ENCODE peak calls at places on chromosome 20, in nine cellular contexts. J is osteoblast; T is heart left ventricle; D is H9; X is psoas muscle; C is mammary epithelial cell; W is pancreas; H is lower lobe of right lung; M is CD8-positive, alpha-beta memory T cell. Q is an unnamed sample. For H3K4me1, the result is how much of the 10 kb centered on the place peaks cover.

GRCh38 chr20:10113746-10114145 is 79.0 kb downstream of the ANKEF1 start:
- DNase-seq in J (no peak), T (no peak), D (no peak), X (no peak), C (peak), W (no peak), H (no peak), M (no peak), Q (no peak)

GRCh38 chr20:38935967-38936407 is 9.8 kb downstream of the FAM83D start:
- DNase-seq in J (no peak), T (no peak), D (no peak), X (no peak), C (peak), W (no peak), H (no peak), M (no peak), Q (peak)

GRCh38 chr20:63102720-63103375 is 96.1 kb upstream of the BHLHE23 start:
- DNase-seq in J (peak), T (no peak), D (no peak), X (peak), C (no peak), W (no peak), H (peak), M (peak), Q (peak)

GRCh38 chr20:58169441-58169840 is 59.0 kb downstream of the ANKRD60 start:
- DNase-seq in J (peak), T (no peak), D (no peak), X (no peak), C (no peak), W (no peak), H (no peak), M (no peak), Q (no peak)

GRCh38 chr20:58246346-58246745 is 17.9 kb upstream of the ANKRD60 start:
- DNase-seq in J (no peak), T (no peak), D (peak), X (no peak), C (no peak), W (no peak), H (no peak), M (no peak), Q (no peak)

GRCh38 chr20:8131598-8132014 is 460 bp upstream of the PLCB1 start:
- DNase-seq in J (no peak), T (no peak), D (no peak), X (no peak), C (no peak), W (no peak), H (peak), M (no peak), Q (no peak)

GRCh38 chr20:18662279-18662678 is 74.4 kb downstream of the DTD1 start:
- DNase-seq in J (no peak), T (no peak), D (no peak), X (no peak), C (no peak), W (no peak), H (no peak), M (no peak), Q (no peak)

GRCh38 chr20:44033344-44033743 is 118.7 kb downstream of the TOX2 start:
- DNase-seq in J (no peak), T (no peak), D (no peak), X (no peak), C (no peak), W (no peak), H (no peak), M (no peak), Q (no peak)

GRCh38 chr20:24768226-24768625 is 180.8 kb upstream of the CST7 start:
- DNase-seq in J (peak), T (no peak), D (peak), X (no peak), C (no peak), W (no peak), H (no peak), M (no peak), Q (no peak)

GRCh38 chr20:15446373-15446772 is 1109.0 kb upstream of the FLRT3 start:
- DNase-seq in J (no peak), T (no peak), D (no peak), X (peak), C (peak), W (peak), H (no peak), M (no peak), Q (peak)

GRCh38 chr20:35618372-35619131 is 2.9 kb downstream of the SPAG4 start:
- DNase-seq in J (peak), T (no peak), D (peak), X (no peak), C (peak), W (peak), H (peak), M (peak), Q (peak)

GRCh38 chr20:35506872-35507638 is 22.4 kb downstream of the C20orf173 start:
- DNase-seq in J (no peak), T (no peak), D (no peak), X (peak), C (peak), W (no peak), H (no peak), M (no peak), Q (no peak)

GRCh38 chr20:8933391-8933807 is 135.5 kb upstream of the PLCB4 start:
- DNase-seq in J (peak), T (peak), D (no peak), X (no peak), C (no peak), W (no peak), H (no peak), M (no peak), Q (no peak)

GRCh38 chr20:45774933-45775332 is 16.8 kb downstream of the WFDC3 start:
- DNase-seq in J (no peak), T (no peak), D (no peak), X (no peak), C (no peak), W (no peak), H (no peak), M (no peak), Q (no peak)

GRCh38 chr20:19968488-19969073 is 48.6 kb upstream of the NAA20 start:
- DNase-seq in J (no peak), T (no peak), D (no peak), X (no peak), C (peak), W (no peak), H (no peak), M (no peak), Q (no peak)

GRCh38 chr20:37932919-37933318 is 30.0 kb downstream of the VSTM2L start:
- DNase-seq in J (peak), T (no peak), D (no peak), X (no peak), C (no peak), W (no peak), H (no peak), M (no peak), Q (no peak)

GRCh38 chr20:53116733-53117132 is 144.6 kb downstream of the TSHZ2 start:
- DNase-seq in J (no peak), T (no peak), D (no peak), X (no peak), C (no peak), W (no peak), H (no peak), M (no peak), Q (no peak)

GRCh38 chr20:61871913-61872312 is 193.8 kb downstream of the TAF4 start:
- DNase-seq in J (peak), T (no peak), D (no peak), X (no peak), C (no peak), W (no peak), H (no peak), M (no peak), Q (no peak)

GRCh38 chr20:56996533-56996932 is 269.9 kb downstream of the BMP7 start:
- DNase-seq in J (no peak), T (no peak), D (no peak), X (no peak), C (no peak), W (no peak), H (no peak), M (no peak), Q (no peak)

GRCh38 chr20:42442728-42443127 is 747.0 kb downstream of the PTPRT start:
- DNase-seq in J (no peak), T (no peak), D (no peak), X (peak), C (no peak), W (no peak), H (no peak), M (no peak), Q (no peak)

GRCh38 chr20:37777556-37777955 is 83.7 kb downstream of the CTNNBL1 start:
- DNase-seq in J (no peak), T (no peak), D (no peak), X (no peak), C (no peak), W (no peak), H (no peak), M (no peak), Q (no peak)

GRCh38 chr20:15561707-15562106 is 1011.5 kb downstream of the KIF16B start:
- DNase-seq in J (no peak), T (no peak), D (no peak), X (no peak), C (no peak), W (no peak), H (no peak), M (no peak), Q (no peak)

GRCh38 chr20:13525225-13525940 is 113.3 kb downstream of the TASP1 start:
- DNase-seq in J (peak), T (no peak), D (no peak), X (no peak), C (peak), W (no peak), H (no peak), M (no peak), Q (peak)

GRCh38 chr20:2005831-2006426 is 12.1 kb upstream of the PDYN start:
- DNase-seq in J (no peak), T (peak), D (peak), X (peak), C (peak), W (peak), H (peak), M (peak), Q (peak)

GRCh38 chr20:57167971-57168693 is 98.3 kb downstream of the BMP7 start:
- DNase-seq in J (no peak), T (peak), D (no peak), X (no peak), C (no peak), W (no peak), H (no peak), M (no peak), Q (no peak)

GRCh38 chr20:51413753-51414323 is 128.7 kb downstream of the NFATC2 start:
- DNase-seq in J (no peak), T (no peak), D (no peak), X (no peak), C (no peak), W (no peak), H (no peak), M (peak), Q (no peak)

GRCh38 chr20:16661738-16662137 is 68.1 kb upstream of the SNRPB2 start:
- DNase-seq in J (no peak), T (no peak), D (no peak), X (peak), C (no peak), W (no peak), H (no peak), M (no peak), Q (no peak)

DNA sequence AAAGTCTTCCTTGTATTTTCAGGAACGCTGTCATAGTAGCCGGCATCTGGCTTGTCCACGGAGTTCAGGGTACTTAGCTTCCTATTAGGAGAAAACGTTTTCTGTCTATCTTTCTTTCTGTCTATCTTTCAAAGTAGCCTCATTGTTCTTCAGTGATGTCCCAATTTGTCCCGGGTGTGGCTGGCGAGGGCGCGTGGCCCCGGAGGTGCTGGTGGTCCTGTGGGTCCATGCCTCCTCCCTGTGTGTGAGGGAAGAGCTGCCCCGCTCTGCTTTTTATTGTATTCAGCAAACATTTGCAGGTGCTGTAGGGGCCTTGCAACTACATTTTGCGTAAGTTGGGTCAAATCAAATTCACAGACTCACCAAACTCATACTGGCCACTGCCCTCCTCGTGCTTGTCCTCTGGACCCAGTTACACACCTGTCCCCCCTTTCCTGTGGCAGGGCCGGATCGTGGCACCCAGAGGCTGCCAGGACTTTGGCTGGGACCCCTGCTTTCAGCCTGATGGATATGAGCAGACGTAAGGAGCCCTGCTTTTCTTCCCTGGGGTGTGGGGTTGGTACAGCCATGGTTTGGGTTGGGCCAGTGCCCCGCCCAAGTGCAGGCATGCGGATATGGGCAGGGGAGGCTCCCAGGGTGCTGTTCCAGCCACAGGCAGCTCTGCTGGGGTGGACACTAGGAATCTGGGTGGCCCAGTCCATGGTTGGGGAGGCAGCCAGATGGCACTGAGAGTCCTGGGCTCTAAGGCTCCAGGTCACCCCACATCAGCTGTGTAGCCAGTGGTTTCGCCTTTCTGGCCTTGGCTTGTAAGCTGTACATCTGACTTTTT is 12.3 kb downstream of the ITPA start:
- DNase-seq in J (peak), T (no peak), D (no peak), X (peak), C (no peak), W (no peak), H (no peak), M (no peak), Q (no peak)
- H3K4me1 ChIP-seq in J (under half), T (under half), D (under half), X (under half), C (under half), W (under half), H (under half), M (under half), Q (under half)

DNA sequence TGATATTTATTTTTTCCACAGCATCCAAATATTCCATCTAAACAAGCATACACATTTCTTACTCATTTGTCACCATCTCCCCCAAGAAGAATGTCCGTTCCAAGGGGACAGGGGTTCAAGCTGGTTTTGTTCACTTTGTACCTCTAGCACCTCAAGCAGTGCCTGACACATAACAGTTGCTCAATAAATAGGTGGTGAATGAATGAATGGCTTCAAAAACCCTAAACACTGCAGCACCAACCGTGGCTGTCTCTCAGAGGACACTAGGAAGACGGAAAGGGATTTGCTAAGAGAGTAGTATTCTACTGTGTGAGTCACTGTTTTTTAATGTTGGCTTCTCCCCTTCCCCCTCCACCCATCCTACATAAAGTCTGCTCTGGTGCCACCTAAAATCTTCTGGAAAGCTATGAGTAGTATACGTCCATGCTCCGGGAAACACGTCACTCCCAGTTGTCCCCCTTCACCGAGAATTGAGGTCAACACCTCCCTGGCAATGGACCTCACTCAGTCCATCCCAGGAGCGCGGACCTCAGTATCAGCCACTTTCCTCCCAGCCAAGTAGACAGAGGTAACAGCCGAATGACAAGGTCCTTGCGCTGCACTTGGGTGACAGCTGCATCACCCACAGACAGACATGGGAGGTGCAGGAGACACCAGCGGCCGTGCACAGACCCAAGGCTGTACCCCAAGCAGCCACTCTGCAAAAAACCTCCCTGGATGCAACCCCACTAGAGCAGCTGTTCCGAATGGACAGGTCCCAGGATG is 107.4 kb downstream of the PREX1 start:
- DNase-seq in J (peak), T (no peak), D (no peak), X (no peak), C (no peak), W (no peak), H (no peak), M (no peak), Q (no peak)
- H3K4me1 ChIP-seq in J (under half), T (under half), D (under half), X (under half), C (under half), W (under half), H (half or more), M (half or more), Q (under half)

DNA sequence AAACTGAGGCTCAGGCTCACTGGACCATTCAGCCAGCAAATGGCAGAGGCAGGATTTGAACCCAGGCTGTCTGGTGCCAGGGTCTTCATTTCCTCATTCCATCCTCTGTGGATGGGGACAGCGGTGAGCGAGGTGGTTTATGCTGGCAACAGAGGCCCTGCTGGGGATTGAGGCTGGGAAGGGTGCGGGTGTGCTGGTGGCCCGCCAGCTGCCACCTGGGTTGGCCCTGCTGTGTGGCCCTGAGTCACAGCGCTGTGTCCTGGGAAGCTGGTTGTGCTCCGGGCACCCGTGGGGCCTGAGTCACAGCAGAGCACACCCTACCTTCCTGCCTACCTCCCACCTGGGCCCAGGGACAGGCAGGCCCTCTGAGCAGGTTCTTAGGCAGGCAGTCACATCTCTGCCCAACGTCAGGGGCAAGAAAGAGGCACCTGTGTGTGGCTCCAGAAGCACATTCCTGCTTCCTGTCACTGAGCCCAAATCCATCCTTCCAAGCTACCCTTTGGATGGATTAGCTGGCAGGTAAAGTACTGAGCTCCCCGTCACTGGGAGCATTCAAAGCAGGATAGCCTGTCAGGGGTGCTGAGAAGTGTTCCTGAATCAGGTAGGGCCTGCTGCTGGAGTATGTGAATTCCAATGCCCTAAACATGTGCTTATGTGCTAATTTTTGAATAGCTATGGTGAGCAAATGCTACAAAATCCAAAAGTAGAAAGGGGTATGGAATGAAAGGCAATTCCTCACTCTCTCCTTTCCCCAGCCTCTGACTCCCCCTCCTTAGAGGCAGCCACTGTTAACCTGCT is 53.9 kb downstream of the CEBPB start:
- DNase-seq in J (peak), T (no peak), D (no peak), X (peak), C (peak), W (peak), H (no peak), M (no peak), Q (no peak)
- H3K4me1 ChIP-seq in J (under half), T (under half), D (under half), X (under half), C (half or more), W (under half), H (under half), M (under half), Q (under half)

DNA sequence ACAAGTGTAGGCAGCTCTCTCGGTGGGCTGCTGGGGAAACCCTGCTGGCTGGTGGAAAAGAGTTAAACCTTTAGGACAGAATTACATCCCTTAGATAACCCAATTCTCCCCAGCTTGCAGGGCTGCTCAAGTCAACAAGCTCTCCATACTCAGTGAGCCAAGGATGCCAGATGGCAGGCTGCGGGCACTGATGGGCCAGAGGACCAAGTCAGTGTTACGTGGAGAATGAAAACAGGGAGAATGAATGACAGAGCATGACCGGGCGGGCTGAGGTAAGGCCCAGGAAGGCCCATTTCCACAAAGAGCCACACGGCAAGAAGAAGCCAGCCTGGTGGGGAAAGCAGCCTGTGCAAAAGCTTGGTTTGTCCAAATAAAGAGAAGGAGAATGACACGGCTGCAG is 58.7 kb upstream of the CD93 start:
- DNase-seq in J (no peak), T (no peak), D (no peak), X (peak), C (no peak), W (no peak), H (no peak), M (no peak), Q (no peak)
- H3K4me1 ChIP-seq in J (half or more), T (under half), D (under half), X (half or more), C (under half), W (under half), H (half or more), M (under half), Q (under half)

GRCh38 chr20:64247970-64248841 is 7.3 kb upstream of the PCMTD2 start:
- DNase-seq in J (peak), T (no peak), D (no peak), X (no peak), C (no peak), W (no peak), H (no peak), M (no peak), Q (peak)
- H3K4me1 ChIP-seq in J (under half), T (under half), D (under half), X (under half), C (under half), W (under half), H (under half), M (under half), Q (under half)

GRCh38 chr20:47335251-47336012 is 21.1 kb downstream of the ZMYND8 start:
- DNase-seq in J (no peak), T (no peak), D (no peak), X (no peak), C (no peak), W (no peak), H (no peak), M (no peak), Q (no peak)

GRCh38 chr20:47336013-47336754 is 20.3 kb downstream of the ZMYND8 start:
- DNase-seq in J (peak), T (peak), D (no peak), X (peak), C (peak), W (no peak), H (no peak), M (no peak), Q (peak)

GRCh38 chr20:47332381-47333206 is 23.9 kb downstream of the ZMYND8 start:
- DNase-seq in J (no peak), T (no peak), D (no peak), X (no peak), C (no peak), W (no peak), H (no peak), M (no peak), Q (no peak)

GRCh38 chr20:47330933-47331708 is 25.4 kb downstream of the ZMYND8 start:
- DNase-seq in J (peak), T (no peak), D (no peak), X (no peak), C (peak), W (no peak), H (no peak), M (no peak), Q (peak)

GRCh38 chr20:47334022-47334551 is 22.4 kb downstream of the ZMYND8 start:
- DNase-seq in J (peak), T (no peak), D (no peak), X (peak), C (peak), W (no peak), H (peak), M (no peak), Q (peak)
- H3K4me1 ChIP-seq in J (half or more), T (half or more), D (under half), X (under half), C (half or more), W (under half), H (half or more), M (under half), Q (half or more)

Q was measured in adrenal gland.